ENCODE peak calls at places on chromosomes 16 and 17, in seven cellular contexts. S, B, U, V, Q, L and X are unnamed samples. For H3K36me3, the result is how much of the 10 kb centered on the place peaks cover.

GRCh38 chr17:80513892-80514291 is 30.7 kb upstream of the RPTOR start:
- DNase-seq in S (no peak), B (no peak), U (no peak), V (peak), Q (peak), L (no peak), X (no peak)

GRCh38 chr17:55466671-55467070 is 44.6 kb downstream of the SMIM36 start:
- DNase-seq in S (no peak), B (no peak), U (no peak), V (no peak), Q (no peak), L (no peak), X (no peak)

GRCh38 chr17:12709063-12709462 is 43.4 kb downstream of the MYOCD start:
- DNase-seq in S (no peak), B (no peak), U (no peak), V (no peak), Q (peak), L (no peak), X (no peak)

GRCh38 chr17:5861849-5862248 is 208.3 kb upstream of the WSCD1 start:
- DNase-seq in S (no peak), B (no peak), U (no peak), V (no peak), Q (no peak), L (no peak), X (no peak)

GRCh38 chr16:30534368-30535105 is at the start of gene ZNF747:
- DNase-seq in S (peak), B (peak), U (peak), V (peak), Q (peak), L (peak), X (no peak)

GRCh38 chr16:81004646-81005353 is 1.9 kb downstream of the CMC2 start:
- DNase-seq in S (peak), B (no peak), U (no peak), V (peak), Q (peak), L (peak), X (no peak)

GRCh38 chr17:76122411-76123126 is 18.5 kb downstream of the FOXJ1 start:
- DNase-seq in S (no peak), B (no peak), U (peak), V (no peak), Q (no peak), L (no peak), X (no peak)

GRCh38 chr17:76178124-76178523 is 37.1 kb upstream of the FOXJ1 start:
- DNase-seq in S (no peak), B (no peak), U (no peak), V (no peak), Q (no peak), L (no peak), X (no peak)

GRCh38 chr17:76276461-76277299 is 11.5 kb downstream of the UBALD2 start:
- DNase-seq in S (no peak), B (no peak), U (no peak), V (no peak), Q (peak), L (no peak), X (peak)

GRCh38 chr17:5122586-5123342 is 6.9 kb downstream of the USP6 start:
- DNase-seq in S (peak), B (peak), U (no peak), V (no peak), Q (no peak), L (no peak), X (no peak)

GRCh38 chr16:87809150-87809902 is 43.5 kb upstream of the KLHDC4 start:
- DNase-seq in S (no peak), B (no peak), U (no peak), V (no peak), Q (peak), L (peak), X (no peak)

GRCh38 chr16:50506543-50506937 is 41.7 kb upstream of the NKD1 start:
- DNase-seq in S (no peak), B (no peak), U (no peak), V (no peak), Q (no peak), L (no peak), X (no peak)

GRCh38 chr16:14658063-14658462 is 25.3 kb downstream of the BFAR start:
- DNase-seq in S (no peak), B (no peak), U (no peak), V (peak), Q (no peak), L (peak), X (no peak)

GRCh38 chr16:29314292-29314934 is 92.1 kb downstream of the NPIPB11 start:
- DNase-seq in S (no peak), B (no peak), U (no peak), V (no peak), Q (no peak), L (no peak), X (no peak)

GRCh38 chr17:27327871-27328270 is 34.0 kb downstream of the WSB1 start:
- DNase-seq in S (no peak), B (no peak), U (no peak), V (no peak), Q (peak), L (no peak), X (no peak)

GRCh38 chr17:75079023-75079373 is 8.8 kb upstream of the SLC16A5 start:
- DNase-seq in S (no peak), B (no peak), U (no peak), V (no peak), Q (no peak), L (no peak), X (no peak)

GRCh38 chr16:27080870-27081269 is 14.1 kb downstream of the C16orf82 start:
- DNase-seq in S (peak), B (no peak), U (no peak), V (peak), Q (no peak), L (no peak), X (no peak)

GRCh38 chr16:66502020-66502913 is 47.7 kb downstream of the TK2 start:
- DNase-seq in S (no peak), B (peak), U (peak), V (no peak), Q (peak), L (no peak), X (no peak)

GRCh38 chr17:41147531-41148204 is 2.0 kb downstream of the KRTAP4-5 start:
- DNase-seq in S (no peak), B (no peak), U (no peak), V (no peak), Q (no peak), L (no peak), X (no peak)

GRCh38 chr17:41149652-41149985 is at the start of gene KRTAP4-5:
- DNase-seq in S (no peak), B (no peak), U (no peak), V (no peak), Q (no peak), L (no peak), X (no peak)

GRCh38 chr17:41145261-41145660 is 4.4 kb downstream of the KRTAP4-5 start:
- DNase-seq in S (no peak), B (no peak), U (no peak), V (no peak), Q (no peak), L (no peak), X (no peak)

GRCh38 chr17:41151525-41151924 is 1.9 kb upstream of the KRTAP4-5 start:
- DNase-seq in S (no peak), B (no peak), U (no peak), V (no peak), Q (no peak), L (no peak), X (no peak)

DNA sequence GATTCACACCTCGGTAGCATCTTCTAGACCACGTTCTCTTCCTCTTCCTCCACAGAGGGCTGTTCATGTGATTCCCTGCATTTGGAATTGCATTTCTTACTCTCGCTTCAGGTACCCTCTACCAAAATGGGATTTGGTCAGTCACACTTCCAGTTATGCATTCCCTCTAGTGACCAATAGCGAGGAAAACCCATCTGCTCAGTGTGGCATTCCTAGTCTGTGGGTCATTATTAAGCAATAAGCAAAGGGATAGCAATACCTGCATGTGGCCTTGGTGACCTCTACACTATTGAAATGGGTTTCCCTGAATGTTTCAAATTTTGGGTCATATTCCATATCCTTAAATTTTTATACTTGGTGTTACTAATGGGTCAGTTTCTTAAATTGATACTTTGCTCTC is 401 bp upstream of the KRTAP4-5 start:
- DNase-seq in S (no peak), B (no peak), U (no peak), V (no peak), Q (no peak), L (no peak), X (no peak)
- TF ChIP-seq CTCF in S (no peak), B (no peak), U (no peak), V (no peak), Q (no peak), L (no peak), X (no peak)

GRCh38 chr17:3879181-3879580 is 13.7 kb downstream of the CAMKK1 start:
- DNase-seq in S (peak), B (peak), U (no peak), V (peak), Q (peak), L (no peak), X (peak)

GRCh38 chr17:3870871-3871306 is 22.0 kb downstream of the CAMKK1 start:
- DNase-seq in S (no peak), B (peak), U (no peak), V (no peak), Q (no peak), L (peak), X (no peak)

GRCh38 chr17:3875317-3875716 is 17.5 kb downstream of the CAMKK1 start:
- DNase-seq in S (no peak), B (no peak), U (no peak), V (no peak), Q (no peak), L (no peak), X (no peak)

GRCh38 chr17:3877220-3877619 is 15.6 kb downstream of the CAMKK1 start:
- DNase-seq in S (no peak), B (no peak), U (no peak), V (no peak), Q (no peak), L (no peak), X (no peak)

GRCh38 chr17:3873862-3874261 is 19.0 kb downstream of the CAMKK1 start:
- DNase-seq in S (no peak), B (no peak), U (no peak), V (no peak), Q (no peak), L (no peak), X (no peak)
- H3K36me3 ChIP-seq in S (under half), B (under half), U (under half), V (under half), Q (under half), L (under half), X (under half)

GRCh38 chr17:37090941-37091340 is 142.2 kb downstream of the AATF start:
- DNase-seq in S (no peak), B (no peak), U (no peak), V (no peak), Q (no peak), L (no peak), X (no peak)
- H3K4me3 ChIP-seq in S (no peak), B (no peak), U (no peak), V (no peak), Q (no peak), L (no peak), X (no peak)

DNA sequence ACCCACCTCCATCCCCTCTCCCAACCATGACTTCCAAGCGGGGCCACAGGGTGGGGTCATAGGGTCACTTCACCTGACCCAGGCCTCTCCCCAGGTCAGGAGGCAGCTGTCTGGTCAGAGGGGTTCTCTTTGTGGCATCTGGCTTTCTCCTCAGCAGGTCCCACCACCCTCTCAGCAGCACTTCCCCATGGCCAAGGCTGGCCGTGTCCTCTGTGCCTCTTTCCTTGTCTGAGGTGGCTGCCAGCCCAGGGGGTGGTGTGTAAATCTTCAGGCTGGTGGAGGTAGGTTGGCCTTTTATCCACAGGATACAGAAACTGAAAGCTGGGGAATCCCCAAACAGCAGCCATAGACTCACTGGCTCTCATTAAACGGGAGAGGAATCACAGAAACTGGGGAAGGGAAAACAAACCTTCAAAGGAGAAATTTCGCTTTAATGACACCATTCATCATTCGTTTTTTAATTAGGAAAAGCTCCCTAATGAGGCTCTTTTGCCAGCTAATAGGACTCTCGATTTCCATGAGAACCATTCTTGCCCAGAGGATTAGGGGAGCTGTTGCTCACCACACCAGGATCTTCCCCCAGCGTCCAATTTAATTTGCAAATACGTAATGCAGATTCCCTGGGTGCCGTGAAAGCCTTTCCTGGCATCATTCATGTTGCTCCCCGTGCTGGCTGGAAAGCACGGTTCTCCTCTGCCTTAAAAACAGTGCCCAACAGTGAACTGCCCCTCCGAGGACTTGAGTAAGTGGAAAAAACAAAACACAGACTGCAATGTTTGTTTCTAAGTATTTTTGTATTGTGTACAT is 18.0 kb downstream of the C17orf75 start:
- DNase-seq in S (peak), B (peak), U (no peak), V (peak), Q (peak), L (peak), X (no peak)
- TF ChIP-seq CTCF in S (no peak), B (no peak), U (no peak), V (no peak), Q (no peak), L (no peak), X (no peak)

DNA sequence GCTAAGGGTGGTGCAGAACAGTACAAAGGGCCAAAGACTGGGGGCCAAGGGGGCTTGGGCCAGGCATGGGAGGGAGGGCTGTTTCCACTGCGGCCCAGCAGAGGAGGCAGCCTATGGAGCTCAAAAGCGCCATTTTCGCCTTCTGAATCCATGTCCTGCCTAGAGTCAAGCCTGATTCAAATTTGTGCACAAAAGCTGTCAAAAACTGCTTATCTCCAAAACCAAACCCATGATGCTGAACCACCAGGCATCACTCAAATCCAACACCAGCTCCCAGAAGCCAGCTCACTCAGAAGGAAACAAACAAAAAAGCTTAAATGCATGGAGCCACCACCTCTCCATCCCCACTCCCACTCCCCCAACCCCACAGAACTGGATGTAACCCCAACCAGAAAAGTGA is 16.0 kb downstream of the COG7 start:
- DNase-seq in S (no peak), B (no peak), U (no peak), V (no peak), Q (no peak), L (no peak), X (no peak)
- H3K36me3 ChIP-seq in S (under half), B (under half), U (half or more), V (under half), Q (under half), L (under half), X (under half)

GRCh38 chr16:19882186-19882585 is 2.5 kb downstream of the GPRC5B start:
- DNase-seq in S (peak), B (no peak), U (no peak), V (no peak), Q (no peak), L (no peak), X (no peak)
- H3K4me3 ChIP-seq in S (peak), B (no peak), U (no peak), V (no peak), Q (no peak), L (no peak), X (no peak)

GRCh38 chr16:51509336-51509735 is 358.3 kb upstream of the SALL1 start:
- DNase-seq in S (no peak), B (no peak), U (no peak), V (no peak), Q (no peak), L (no peak), X (no peak)
- TF ChIP-seq CTCF in S (no peak), B (no peak), U (no peak), V (no peak), Q (no peak), L (no peak), X (no peak)